ENCODE peak calls at places on chromosomes 1 and 21, in eight cellular contexts. P is uterus, V is endothelial cell, J is fibroblast of mammary gland, G is AG09309, L is A549, B is MCF 10A, N is BJ. D is an unnamed sample.
A peak's percentile ranks its signal among the peaks of the same experiment; 100 is the strongest.

GRCh38 chr1:7616076-7616833 is 154.8 kb upstream of the VAMP3 start:
- DNase-seq in J (peak; percentile 25), B (peak; percentile 49), G (no peak), N (no peak), P (no peak), L (peak; percentile 10), V (peak; percentile 74), D (peak; percentile 75)

GRCh38 chr1:181739214-181739613 is 255.9 kb downstream of the CACNA1E start:
- DNase-seq in N (no peak), P (no peak), G (no peak), B (no peak), L (no peak), J (no peak), V (no peak), D (no peak)

GRCh38 chr1:89200668-89201488 is 2.1 kb upstream of the GBP4 start:
- DNase-seq in L (no peak), J (peak; percentile 4), N (no peak), V (no peak), G (no peak), B (no peak), P (no peak), D (no peak)

GRCh38 chr1:226444901-226445300 is 37.0 kb upstream of the PARP1 start:
- DNase-seq in L (no peak), V (no peak), G (no peak), J (no peak), B (no peak), N (no peak), P (no peak), D (no peak)

GRCh38 chr1:155002479-155003226 is at the start of gene ZBTB7B:
- DNase-seq in G (no peak), L (peak; percentile 57), B (peak; percentile 62), N (no peak), P (peak; percentile 58), V (peak; percentile 43), J (no peak), D (no peak)

GRCh38 chr21:17679002-17679600 is 66.4 kb upstream of the BTG3 start:
- DNase-seq in L (peak; percentile 56), P (no peak), B (peak; percentile 73), G (peak; percentile 54), N (peak; percentile 16), V (no peak), J (peak; percentile 76), D (no peak)

GRCh38 chr1:15260418-15261154 is 13.6 kb downstream of the FHAD1 start:
- DNase-seq in V (no peak), L (no peak), N (no peak), B (peak; percentile 43), P (no peak), G (no peak), J (peak; percentile 51), D (no peak)

GRCh38 chr1:63848764-63849548 is 75.1 kb downstream of the ROR1 start:
- DNase-seq in B (no peak), J (no peak), N (no peak), G (no peak), P (no peak), V (no peak), L (no peak), D (no peak)

GRCh38 chr1:246483204-246483933 is 23.7 kb downstream of the SMYD3 start:
- DNase-seq in N (no peak), J (peak; percentile 10), L (no peak), B (no peak), P (no peak), G (no peak), V (no peak), D (no peak)

GRCh38 chr1:229204863-229205777 is 65.8 kb upstream of the RAB4A start:
- DNase-seq in P (peak; percentile 56), V (peak; percentile 9), L (no peak), G (peak; percentile 84), N (peak; percentile 66), B (no peak), J (peak; percentile 96), D (no peak)

GRCh38 chr1:62082456-62083363 is 111.9 kb upstream of the L1TD1 start:
- DNase-seq in B (peak; percentile 55), L (peak; percentile 29), N (no peak), P (peak; percentile 19), J (peak; percentile 49), G (no peak), V (peak; percentile 52), D (peak; percentile 12)

GRCh38 chr1:204130989-204131892 is 20.6 kb downstream of the ETNK2 start:
- DNase-seq in J (peak; percentile 88), N (peak; percentile 57), P (peak; percentile 87), G (peak; percentile 51), V (no peak), B (peak; percentile 99), L (no peak), D (no peak)

GRCh38 chr1:159897962-159898361 is 2.0 kb downstream of the CFAP45 start:
- DNase-seq in G (no peak), J (no peak), N (no peak), L (no peak), P (no peak), B (no peak), V (no peak), D (no peak)

GRCh38 chr1:103336376-103336775 is 189.1 kb upstream of the RNPC3 start:
- DNase-seq in L (no peak), V (no peak), G (no peak), J (no peak), B (no peak), P (no peak), N (no peak), D (no peak)

GRCh38 chr1:225481738-225482137 is 53.9 kb upstream of the LBR start:
- DNase-seq in V (no peak), J (no peak), B (no peak), G (no peak), P (no peak), L (no peak), N (no peak), D (no peak)

GRCh38 chr1:48853006-48853405 is 76.3 kb upstream of the BEND5 start:
- DNase-seq in V (no peak), P (no peak), J (peak; percentile 96), G (peak; percentile 85), N (peak; percentile 36), B (peak; percentile 95), L (peak; percentile 56), D (no peak)

GRCh38 chr1:84427520-84428188 is 29.4 kb downstream of the DNASE2B start:
- DNase-seq in B (peak; percentile 34), G (no peak), L (no peak), P (no peak), J (no peak), N (no peak), V (no peak), D (no peak)

GRCh38 chr1:214396319-214396718 is 115.4 kb downstream of the SMYD2 start:
- DNase-seq in P (no peak), J (no peak), B (no peak), G (no peak), L (no peak), N (no peak), V (no peak), D (no peak)

GRCh38 chr1:56639210-56639609 is 5.9 kb upstream of the PRKAA2 start:
- DNase-seq in L (no peak), G (no peak), J (no peak), V (no peak), P (no peak), N (no peak), B (no peak), D (no peak)

GRCh38 chr1:7334475-7335035 is 436.5 kb upstream of the VAMP3 start:
- DNase-seq in B (peak; percentile 68), J (peak; percentile 27), L (peak; percentile 50), V (no peak), G (peak; percentile 13), N (peak; percentile 27), P (no peak), D (no peak)

GRCh38 chr21:32674731-32675130 is 53.1 kb downstream of the SYNJ1 start:
- DNase-seq in J (no peak), G (no peak), N (no peak), V (no peak), B (no peak), L (no peak), P (no peak), D (no peak)

GRCh38 chr21:32674038-32674437 is 53.8 kb downstream of the SYNJ1 start:
- DNase-seq in V (no peak), G (no peak), L (no peak), P (no peak), J (no peak), N (no peak), B (no peak), D (no peak)
- TF ChIP-seq CTCF in V (no peak), G (no peak), L (no peak), P (no peak), J (no peak), N (no peak), B (no peak), D (no peak)

DNA sequence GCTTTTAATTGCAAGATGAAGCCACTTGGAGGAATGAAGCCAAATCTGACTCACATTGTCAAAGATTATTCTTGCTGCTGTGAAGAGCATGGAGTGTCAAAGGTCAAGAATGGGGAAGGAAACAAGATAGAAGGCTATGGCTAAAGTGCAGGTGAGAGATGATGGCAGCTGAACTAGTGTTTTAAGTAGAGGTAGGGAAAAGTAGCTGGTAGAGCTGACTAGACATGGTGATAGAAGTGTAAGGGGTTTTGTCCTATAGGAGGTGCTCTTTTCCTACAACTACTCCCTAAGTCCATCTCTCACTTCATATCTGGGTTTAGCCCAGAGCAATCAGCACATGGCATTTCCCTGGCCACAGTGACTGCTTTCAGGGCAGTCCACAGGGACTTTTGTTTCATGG is 11.8 kb downstream of the UBE2T start:
- DNase-seq in L (peak; percentile 33), G (no peak), B (no peak), V (no peak), N (no peak), J (no peak), P (no peak), D (no peak)
- TF ChIP-seq CTCF in L (peak; percentile 24), G (no peak), B (peak; percentile 17), V (no peak), N (no peak), J (peak; percentile 7), P (no peak), D (no peak)

GRCh38 chr21:46662367-46662654 is 26.8 kb downstream of the PRMT2 start:
- DNase-seq in G (no peak), J (no peak), N (no peak), B (no peak), L (no peak), P (no peak), V (no peak), D (no peak)

GRCh38 chr21:46661627-46662366 is 26.3 kb downstream of the PRMT2 start:
- DNase-seq in L (no peak), N (no peak), G (no peak), J (no peak), P (no peak), V (no peak), B (no peak), D (no peak)

GRCh38 chr21:46662765-46663500 is 27.5 kb downstream of the PRMT2 start:
- DNase-seq in J (no peak), B (peak; percentile 20), N (no peak), P (no peak), G (no peak), V (no peak), L (no peak), D (no peak)

GRCh38 chr21:46660505-46660904 is 25.0 kb downstream of the PRMT2 start:
- DNase-seq in L (no peak), B (no peak), P (no peak), J (no peak), G (no peak), N (no peak), V (no peak), D (no peak)

GRCh38 chr21:46661211-46661625 is 25.7 kb downstream of the PRMT2 start:
- DNase-seq in V (peak; percentile 67), P (peak; percentile 65), L (no peak), B (peak; percentile 36), N (no peak), G (peak; percentile 43), J (peak; percentile 85), D (no peak)
- TF ChIP-seq CTCF in V (peak; percentile 86), P (peak; percentile 60), L (no peak), B (peak; percentile 60), N (peak; percentile 73), G (peak; percentile 68), J (peak; percentile 52), D (peak; percentile 71)

GRCh38 chr1:18778437-18778836 is 81.0 kb downstream of the TAS1R2 start:
- DNase-seq in V (no peak), N (no peak), J (no peak), B (no peak), L (no peak), P (no peak), G (no peak), D (no peak)
- TF ChIP-seq CTCF in V (no peak), N (no peak), J (no peak), B (no peak), L (no peak), P (no peak), G (no peak), D (no peak)